ENCODE peak calls at places on chromosomes 11 and 22, in six cellular contexts. Y, M, G, N, S and R are unnamed samples.

GRCh38 chr22:24435861-24436351 is 8.5 kb downstream of the ADORA2A start:
- DNase-seq in G (no peak), M (no peak), S (no peak), N (no peak), Y (peak), R (no peak)

GRCh38 chr11:116579857-116580727 is 192.7 kb downstream of the BUD13 start:
- DNase-seq in N (no peak), M (no peak), S (no peak), Y (no peak), G (no peak), R (no peak)

GRCh38 chr11:371051-371450 is 1.8 kb downstream of the B4GALNT4 start:
- DNase-seq in G (no peak), Y (no peak), N (no peak), S (no peak), M (no peak), R (no peak)

GRCh38 chr22:30752771-30753170 is 58.1 kb downstream of the OSBP2 start:
- DNase-seq in Y (peak), N (no peak), M (no peak), G (no peak), S (no peak), R (no peak)

GRCh38 chr11:33869511-33870422 is 22.1 kb downstream of the LMO2 start:
- DNase-seq in S (no peak), Y (no peak), M (peak), N (peak), G (peak), R (no peak)

GRCh38 chr11:47132490-47132889 is 44.2 kb downstream of the ARFGAP2 start:
- DNase-seq in Y (no peak), G (no peak), S (no peak), M (no peak), N (no peak), R (no peak)

GRCh38 chr11:67507242-67507890 is 596 bp downstream of the CDK2AP2 start:
- DNase-seq in Y (peak), N (no peak), M (peak), S (peak), G (peak), R (no peak)

GRCh38 chr22:29095459-29095858 is 22.6 kb downstream of the KREMEN1 start:
- DNase-seq in M (no peak), S (no peak), N (no peak), Y (no peak), G (no peak), R (no peak)

GRCh38 chr11:36073411-36074203 is 129.7 kb downstream of the LDLRAD3 start:
- DNase-seq in N (no peak), S (peak), Y (peak), M (peak), G (no peak), R (peak)

GRCh38 chr11:120550007-120550406 is 38.5 kb downstream of the GRIK4 start:
- DNase-seq in M (no peak), Y (no peak), G (no peak), S (no peak), N (no peak), R (no peak)

GRCh38 chr22:33477131-33478111 is 419.2 kb upstream of the SYN3 start:
- DNase-seq in Y (peak), N (no peak), G (no peak), S (no peak), M (no peak), R (no peak)

GRCh38 chr22:45235851-45236342 is 4.8 kb downstream of the KIAA0930 start:
- DNase-seq in M (no peak), N (no peak), S (no peak), G (no peak), Y (no peak), R (no peak)

DNA sequence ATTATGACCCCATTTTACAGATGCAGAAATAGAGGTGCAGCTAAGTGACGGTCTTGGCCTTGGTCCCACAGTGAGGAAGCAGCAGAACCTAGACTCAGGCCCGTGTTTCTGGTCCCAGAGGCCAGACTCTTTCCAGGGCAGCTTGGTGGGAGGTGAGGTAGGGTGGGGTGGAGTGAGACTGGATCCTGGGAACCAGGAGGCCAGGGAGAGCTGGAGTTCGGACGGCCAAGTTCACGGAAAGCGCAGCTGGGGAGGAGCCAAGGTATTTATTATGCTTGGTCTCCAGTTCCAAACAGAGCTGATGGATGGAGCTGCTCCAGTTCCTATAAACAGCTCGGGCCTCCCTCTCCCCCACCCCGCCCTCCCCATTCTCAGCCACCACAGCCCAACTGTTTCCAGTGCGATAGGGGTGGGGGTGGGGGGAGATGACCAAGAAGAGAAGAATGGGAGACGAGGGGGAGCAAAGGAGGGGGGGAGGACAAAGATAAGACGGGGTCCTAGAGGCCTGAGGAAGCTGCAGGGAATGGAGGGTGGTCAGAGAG is 16.2 kb downstream of the LRRC32 start:
- DNase-seq in N (no peak), M (no peak), G (peak), S (no peak), Y (peak), R (no peak)
- H3K4me3 ChIP-seq in N (no peak), M (no peak), G (no peak), S (no peak), Y (no peak), R (no peak)

DNA sequence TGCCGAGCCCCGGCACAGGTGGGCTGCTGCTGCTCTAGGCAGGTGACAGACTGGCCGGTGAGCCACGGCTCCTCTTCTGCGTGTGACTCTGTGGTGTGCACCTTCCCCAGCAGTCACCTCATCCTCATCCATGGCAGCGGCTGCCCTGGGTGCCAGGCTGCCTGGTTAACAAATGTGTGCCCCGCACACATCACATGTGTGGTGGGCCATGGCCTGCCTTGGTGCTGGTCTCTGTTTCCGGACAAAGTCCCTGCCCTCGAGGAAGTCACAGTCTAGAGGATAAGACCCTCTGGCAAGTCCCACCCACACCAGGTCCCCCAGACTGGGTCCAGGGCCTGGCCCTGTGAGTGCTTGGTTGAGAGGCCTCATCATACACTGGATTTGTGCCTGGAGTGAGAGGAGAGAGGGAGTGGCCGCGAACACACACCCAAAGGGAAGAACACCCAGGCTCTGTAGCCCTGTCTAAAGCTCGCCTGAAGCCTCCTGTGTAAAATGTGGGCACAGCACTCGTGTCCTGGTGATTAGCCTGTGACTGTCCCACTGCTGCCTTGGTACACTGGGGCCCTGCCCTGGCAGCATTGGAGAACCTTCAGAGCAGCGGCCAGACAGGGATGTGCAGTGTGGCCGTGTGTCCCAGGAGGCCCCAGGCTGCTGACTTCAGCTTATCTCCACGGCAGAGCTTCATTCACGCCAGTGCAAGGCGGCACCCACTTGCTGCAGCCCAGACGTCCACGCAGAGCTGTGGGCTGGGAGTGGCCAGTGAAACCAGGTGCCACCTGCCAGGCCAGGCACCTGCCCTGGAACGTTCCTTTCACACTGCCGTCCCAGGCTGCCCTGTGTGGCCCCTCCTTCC is 269.9 kb downstream of the TBC1D22A start:
- DNase-seq in M (no peak), Y (no peak), S (no peak), N (peak), G (no peak), R (no peak)
- TF ChIP-seq CTCF in M (no peak), Y (no peak), S (no peak), N (no peak), G (no peak), R (no peak)

DNA sequence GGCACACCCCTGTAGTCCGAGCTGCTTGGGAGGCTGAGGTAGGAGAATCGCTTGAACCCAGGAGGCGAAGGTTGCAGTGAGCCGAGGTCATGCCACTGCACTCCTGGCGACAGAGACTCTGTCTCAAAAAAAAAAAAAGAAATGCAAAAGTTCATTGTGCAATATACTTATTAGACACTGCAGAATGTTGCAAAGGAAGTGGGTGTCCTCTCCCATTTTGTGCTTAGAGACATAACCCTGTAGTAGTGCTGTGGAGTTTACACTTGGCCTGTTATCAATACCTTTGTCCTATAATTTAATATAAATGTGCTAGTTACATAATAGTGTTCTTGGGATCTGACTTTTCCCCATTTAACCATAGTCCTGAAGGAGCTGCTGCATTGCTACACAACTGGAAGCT is 9.4 kb downstream of the BCL2L13 start:
- DNase-seq in N (no peak), M (no peak), Y (no peak), S (no peak), G (no peak), R (no peak)
- H3K4me3 ChIP-seq in N (no peak), M (no peak), Y (no peak), S (no peak), G (no peak), R (no peak)

DNA sequence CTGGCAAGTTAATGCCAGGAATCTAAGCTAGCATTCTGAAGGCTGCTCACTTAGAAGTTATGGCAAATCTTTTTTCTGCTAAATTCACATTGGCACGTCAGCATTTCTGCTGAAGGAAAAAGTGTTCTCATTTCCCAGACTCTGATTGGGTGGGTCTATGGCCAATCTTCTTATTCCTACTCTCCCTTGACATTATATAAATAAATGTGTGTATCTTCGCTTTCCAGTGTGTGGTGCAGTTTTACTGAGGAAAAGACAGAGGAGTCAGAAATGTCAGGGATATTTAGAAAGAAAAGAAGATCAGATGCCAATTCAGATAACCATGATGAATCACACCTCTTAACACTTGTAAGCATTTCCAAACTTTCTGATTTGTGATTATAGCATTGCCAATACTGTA is 3.2 kb upstream of the BDNF start:
- DNase-seq in Y (peak), N (no peak), G (no peak), M (no peak), S (no peak), R (peak)
- TF ChIP-seq CTCF in Y (peak), N (no peak), G (no peak), M (no peak), S (no peak), R (no peak)

GRCh38 chr11:108466405-108466804 is 924 bp downstream of the C11orf65 start:
- DNase-seq in Y (no peak), G (no peak), M (no peak), N (peak), S (no peak), R (no peak)

GRCh38 chr11:108472681-108473080 is 5.4 kb upstream of the C11orf65 start:
- DNase-seq in G (no peak), N (no peak), S (no peak), Y (peak), M (no peak), R (no peak)

GRCh38 chr11:108467091-108467823 is at the start of gene C11orf65:
- DNase-seq in G (peak), S (peak), N (peak), M (peak), Y (peak), R (peak)
- H3K4me3 ChIP-seq in G (peak), S (peak), N (peak), M (peak), Y (peak), R (peak)

DNA sequence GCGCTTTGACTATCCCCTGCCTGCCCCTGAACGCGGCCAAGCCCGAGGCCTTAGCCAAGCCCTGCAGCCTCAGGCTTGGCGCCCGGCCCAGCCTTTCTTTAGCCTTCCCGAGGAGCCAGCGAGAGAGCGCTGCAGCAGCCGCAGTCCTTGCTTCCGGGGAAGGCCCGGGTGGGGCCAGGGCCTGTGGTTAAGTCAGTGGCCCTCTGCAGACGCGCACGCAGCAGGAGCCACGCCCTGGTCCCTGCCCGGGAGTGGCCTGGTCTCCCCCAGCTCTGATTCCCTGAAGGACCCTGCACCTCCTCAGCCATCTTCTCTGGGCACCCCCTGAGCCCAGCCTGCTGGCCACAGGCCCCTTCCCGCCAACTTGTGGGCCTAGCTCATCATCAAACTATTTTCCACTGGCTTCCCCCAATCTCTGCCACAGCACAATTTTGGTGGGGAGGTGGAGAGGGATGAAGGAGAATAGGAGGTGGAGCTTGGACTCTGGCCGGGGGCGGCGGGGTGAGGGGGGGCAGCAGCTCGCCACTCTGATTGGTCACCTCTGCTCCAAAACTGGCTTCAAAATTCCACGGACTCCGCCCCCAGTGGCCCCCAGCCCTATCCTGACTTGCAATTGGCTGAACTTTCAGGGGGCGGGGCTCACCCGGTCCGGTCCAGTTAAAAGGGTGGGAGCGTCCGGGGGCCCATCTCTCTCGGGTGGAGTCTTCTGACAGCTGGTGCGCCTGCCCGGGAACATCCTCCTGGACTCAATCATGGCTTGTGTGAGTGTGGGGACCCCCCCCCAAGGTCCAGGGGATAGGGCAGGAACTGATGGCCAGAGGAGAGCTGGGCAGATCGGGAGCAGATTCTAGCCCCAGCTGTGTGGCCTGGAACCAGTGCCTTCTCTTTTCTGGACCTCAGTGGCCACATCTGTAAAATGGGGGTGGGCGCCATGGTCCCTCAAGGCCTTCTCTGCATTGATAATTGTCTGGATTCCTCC is at the start of gene LGALS1:
- DNase-seq in S (peak), G (peak), N (peak), Y (peak), M (peak), R (peak)
- TF ChIP-seq CTCF in S (no peak), G (no peak), N (peak), Y (peak), M (no peak), R (no peak)